ENCODE peak calls at places on chromosomes 2 and 18, in seven cellular contexts. J, O, X, Z, F, T and G are unnamed samples.

GRCh38 chr2:148577845-148578492 is 66.6 kb upstream of the EPC2 start:
- DNase-seq in O (no peak), Z (no peak), X (no peak), F (no peak), J (no peak), T (no peak), G (no peak)

GRCh38 chr2:231541605-231542509 is 11.6 kb upstream of the NMUR1 start:
- DNase-seq in X (no peak), T (no peak), O (no peak), F (no peak), Z (no peak), J (no peak), G (no peak)

GRCh38 chr2:163856941-163857340 is 121.1 kb upstream of the FIGN start:
- DNase-seq in F (no peak), Z (no peak), T (no peak), O (no peak), X (no peak), J (no peak), G (no peak)

GRCh38 chr18:56903686-56904085 is 243.2 kb upstream of the BOD1L2 start:
- DNase-seq in X (no peak), Z (no peak), T (no peak), J (no peak), F (no peak), O (no peak), G (no peak)

GRCh38 chr18:31684279-31685096 is at the start of gene B4GALT6:
- DNase-seq in Z (peak), J (no peak), X (peak), T (no peak), O (no peak), F (peak), G (peak)

GRCh38 chr2:173087214-173087581 is 11.6 kb downstream of the MAP3K20 start:
- DNase-seq in Z (no peak), T (no peak), J (no peak), O (no peak), F (no peak), X (no peak), G (no peak)

GRCh38 chr18:59993560-59993959 is 93.8 kb downstream of the PMAIP1 start:
- DNase-seq in X (no peak), F (peak), J (no peak), O (no peak), T (no peak), Z (no peak), G (peak)

GRCh38 chr2:191646612-191646902 is 31.4 kb upstream of the NABP1 start:
- DNase-seq in X (no peak), O (no peak), F (peak), J (no peak), T (no peak), Z (peak), G (peak)

GRCh38 chr18:46668694-46669093 is 11.7 kb upstream of the LOXHD1 start:
- DNase-seq in O (no peak), T (no peak), X (no peak), Z (no peak), F (no peak), J (no peak), G (no peak)

GRCh38 chr2:205053827-205054410 is 508.6 kb downstream of the PARD3B start:
- DNase-seq in X (no peak), Z (no peak), F (no peak), T (no peak), O (no peak), J (no peak), G (no peak)

GRCh38 chr18:74281011-74281638 is 10.6 kb downstream of the CYB5A start:
- DNase-seq in F (no peak), Z (no peak), T (no peak), O (no peak), J (no peak), X (no peak), G (no peak)

GRCh38 chr18:75377258-75377657 is 50.2 kb downstream of the SMIM21 start:
- DNase-seq in F (no peak), X (no peak), O (no peak), T (no peak), J (no peak), Z (no peak), G (no peak)

GRCh38 chr18:77101410-77102245 is 31.0 kb downstream of the MBP start:
- DNase-seq in O (peak), Z (peak), X (no peak), F (peak), J (peak), T (peak), G (peak)

GRCh38 chr2:134905168-134905567 is 13.5 kb upstream of the CCNT2 start:
- DNase-seq in Z (no peak), T (no peak), F (no peak), X (no peak), O (no peak), J (no peak), G (no peak)

GRCh38 chr18:13558132-13558531 is 168.2 kb downstream of the FAM210A start:
- DNase-seq in F (peak), O (no peak), J (no peak), T (no peak), X (peak), Z (peak), G (peak)

GRCh38 chr18:75475228-75475627 is 47.7 kb upstream of the SMIM21 start:
- DNase-seq in X (no peak), F (peak), Z (peak), O (peak), J (no peak), T (no peak), G (peak)

GRCh38 chr2:108535380-108535677 is 1.1 kb downstream of the LIMS1 start:
- DNase-seq in F (peak), X (no peak), J (no peak), T (no peak), O (no peak), Z (peak), G (no peak)

GRCh38 chr2:38065502-38066135 is 10.3 kb downstream of the CYP1B1 start:
- DNase-seq in O (no peak), Z (peak), X (no peak), T (no peak), J (no peak), F (no peak), G (no peak)

GRCh38 chr2:16625759-16626158 is 39.9 kb downstream of the CYRIA start:
- DNase-seq in O (no peak), J (no peak), X (no peak), F (no peak), Z (no peak), T (no peak), G (no peak)

GRCh38 chr18:28854964-28855363 is 678.0 kb upstream of the CDH2 start:
- DNase-seq in J (no peak), O (no peak), X (no peak), F (peak), T (no peak), Z (no peak), G (peak)

GRCh38 chr2:69830045-69830905 is 815 bp downstream of the GMCL1 start:
- DNase-seq in X (peak), J (peak), O (no peak), Z (peak), T (no peak), F (peak), G (peak)

GRCh38 chr18:12774982-12775381 is 72.1 kb downstream of the PSMG2 start:
- DNase-seq in T (no peak), O (no peak), Z (no peak), X (no peak), J (no peak), F (no peak), G (no peak)

GRCh38 chr2:15169326-15170038 is 391.7 kb downstream of the NBAS start:
- DNase-seq in O (peak), F (peak), Z (peak), T (no peak), X (no peak), J (no peak), G (peak)

GRCh38 chr2:38771632-38772031 is 6.4 kb upstream of the GEMIN6 start:
- DNase-seq in X (no peak), O (no peak), T (no peak), Z (no peak), J (no peak), F (no peak), G (peak)

GRCh38 chr2:6352906-6353515 is 512.7 kb downstream of the CMPK2 start:
- DNase-seq in X (peak), J (peak), F (no peak), T (peak), O (no peak), Z (peak), G (peak)

DNA sequence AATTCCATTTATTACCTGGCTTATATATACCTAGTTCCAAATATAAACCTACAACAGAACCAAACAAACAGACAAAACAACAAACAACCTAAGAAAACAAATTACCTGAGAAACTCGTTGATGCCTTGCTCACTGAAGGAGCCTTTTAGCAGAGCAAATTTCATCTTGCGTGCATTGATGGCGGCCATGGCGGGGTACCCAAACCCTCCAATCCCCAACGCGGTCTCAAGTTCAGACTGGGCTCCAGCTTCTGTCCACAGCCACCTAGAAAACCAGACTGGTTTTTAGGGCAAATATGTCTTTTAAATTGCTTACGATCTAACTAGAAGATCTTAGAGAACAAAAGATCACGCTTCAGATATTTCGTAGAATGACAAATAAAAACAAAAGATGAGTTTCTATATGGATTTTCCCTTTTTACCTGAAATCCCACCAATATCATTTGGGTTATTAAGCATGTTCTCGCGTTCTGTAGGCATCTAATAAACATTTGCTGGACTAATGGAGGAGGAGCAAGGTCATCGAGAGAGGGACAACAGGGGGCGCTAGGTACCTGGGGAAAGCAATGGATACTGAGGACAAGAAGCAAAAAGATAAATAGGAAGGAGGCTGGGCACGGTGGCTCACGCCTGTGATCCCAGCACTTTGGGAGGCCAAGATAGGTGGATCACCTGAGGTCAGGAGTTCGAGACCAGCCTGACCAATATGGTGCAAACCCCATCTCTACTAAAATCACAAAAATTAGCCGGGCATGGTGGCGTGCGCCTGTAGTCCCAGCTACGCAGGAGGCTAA is 25.2 kb downstream of the PDIA6 start:
- DNase-seq in O (no peak), Z (peak), J (no peak), F (no peak), T (no peak), X (no peak), G (peak)
- TF ChIP-seq CTCF in O (peak), Z (peak), J (peak), F (peak), T (no peak), X (no peak), G (peak)

DNA sequence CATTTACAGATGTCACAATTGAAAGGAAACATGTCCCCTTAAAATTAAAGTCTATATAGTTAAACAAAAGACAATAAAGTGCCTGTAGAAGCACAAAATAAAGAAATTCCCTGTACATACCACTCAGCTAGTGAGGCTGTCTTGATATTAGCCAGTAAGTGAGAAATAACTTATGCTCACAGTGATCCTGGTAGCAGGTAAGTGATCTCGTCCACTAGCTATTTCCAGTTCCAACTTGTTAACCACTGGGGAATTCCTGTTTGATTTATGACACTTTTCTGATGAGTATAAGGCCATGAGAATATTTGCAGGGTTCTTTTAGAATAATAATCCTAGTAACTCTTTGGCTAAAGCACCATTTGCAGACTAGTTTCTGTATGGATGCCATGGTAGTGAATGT is 127.9 kb upstream of the PGAP1 start:
- DNase-seq in Z (no peak), X (no peak), F (peak), J (no peak), T (no peak), O (no peak), G (peak)
- TF ChIP-seq CTCF in Z (no peak), X (no peak), F (no peak), J (no peak), T (no peak), O (no peak), G (no peak)

GRCh38 chr2:120108749-120109148 is 95.9 kb downstream of the EPB41L5 start:
- DNase-seq in X (no peak), T (no peak), F (peak), O (no peak), Z (peak), J (no peak), G (peak)

GRCh38 chr2:120110507-120110906 is 97.6 kb downstream of the EPB41L5 start:
- DNase-seq in F (no peak), T (no peak), Z (peak), O (no peak), X (no peak), J (no peak), G (no peak)

GRCh38 chr2:120108049-120108448 is 95.2 kb downstream of the EPB41L5 start:
- DNase-seq in Z (peak), X (no peak), J (peak), T (peak), F (peak), O (no peak), G (peak)

GRCh38 chr2:120110062-120110362 is 97.1 kb downstream of the EPB41L5 start:
- DNase-seq in F (no peak), J (no peak), O (no peak), T (no peak), Z (no peak), X (no peak), G (no peak)

GRCh38 chr2:120109186-120110061 is 96.5 kb downstream of the EPB41L5 start:
- DNase-seq in O (peak), Z (peak), J (no peak), T (no peak), X (no peak), F (peak), G (peak)
- TF ChIP-seq CTCF in O (peak), Z (peak), J (no peak), T (peak), X (no peak), F (peak), G (peak)

DNA sequence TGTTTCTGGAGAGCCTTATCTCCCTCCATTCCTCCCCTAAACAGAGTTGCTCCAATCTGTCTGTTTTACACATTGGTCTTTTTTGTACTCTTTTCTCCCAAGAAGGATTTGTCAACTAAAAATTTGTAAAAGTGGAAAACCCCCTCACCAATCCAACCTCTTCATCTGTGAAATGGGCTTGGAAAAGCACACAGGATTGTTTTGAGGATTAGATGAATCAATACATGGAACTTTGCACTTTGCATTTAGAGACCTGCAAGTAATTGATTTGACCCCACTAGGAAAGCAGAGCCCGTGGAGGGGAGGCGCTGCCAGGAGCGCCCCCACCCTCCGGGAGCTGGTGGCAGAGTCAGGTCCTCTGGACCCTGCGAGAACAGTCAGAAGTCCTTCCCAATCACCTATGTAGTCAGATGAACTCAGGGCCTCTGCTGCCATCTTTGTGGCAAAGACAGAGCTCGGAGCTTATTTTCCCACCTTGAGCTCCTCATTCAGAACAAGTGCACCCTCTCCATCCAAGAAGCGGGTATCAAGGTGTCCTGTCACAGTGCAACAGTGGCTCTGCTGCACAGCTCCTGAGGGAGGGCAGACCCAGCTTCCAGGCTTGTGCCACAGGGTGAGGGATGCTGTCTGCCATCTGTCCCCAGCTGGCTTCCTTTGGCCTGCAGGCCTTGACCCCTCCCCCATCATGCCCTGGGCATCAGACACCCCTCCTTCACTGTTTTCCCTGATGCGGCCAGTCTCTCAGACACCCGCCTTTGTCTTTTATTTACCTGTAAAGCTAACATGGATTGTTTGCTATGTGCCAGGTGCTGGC is 1.7 kb upstream of the TMEM185B start:
- DNase-seq in O (no peak), X (no peak), J (no peak), F (no peak), T (no peak), Z (no peak), G (no peak)
- TF ChIP-seq CTCF in O (no peak), X (no peak), J (no peak), F (no peak), T (no peak), Z (no peak), G (no peak)

DNA sequence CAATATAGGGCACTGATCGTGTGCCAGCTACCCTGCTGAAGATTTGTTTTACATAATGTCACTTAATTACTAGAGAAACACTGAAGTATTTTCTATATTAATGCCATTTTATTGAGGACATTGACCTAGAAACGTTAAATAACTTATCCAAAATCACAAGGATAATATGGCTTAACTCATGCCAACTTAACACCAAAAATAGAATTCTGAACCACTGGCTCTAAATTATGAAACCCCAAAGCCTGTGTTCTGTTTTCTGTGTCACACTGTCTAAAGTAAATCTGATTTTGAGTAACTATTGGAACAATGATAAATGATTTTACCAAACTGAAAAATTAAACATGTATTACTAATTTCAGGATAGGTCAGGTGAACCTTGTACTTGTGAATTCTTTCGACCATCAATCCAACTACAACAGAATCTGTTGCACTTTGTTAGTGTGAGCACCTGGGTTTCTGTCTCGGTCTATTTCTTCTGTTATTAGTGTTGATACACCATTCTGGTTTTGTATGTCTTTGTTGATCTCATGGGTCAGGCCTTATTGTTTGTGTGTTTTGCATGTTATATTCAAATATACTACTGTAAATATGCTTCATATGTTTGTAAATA is 48.2 kb upstream of the CCDC141 start:
- DNase-seq in O (no peak), X (no peak), T (no peak), J (no peak), Z (no peak), F (no peak), G (no peak)
- TF ChIP-seq CTCF in O (no peak), X (no peak), T (no peak), J (no peak), Z (no peak), F (no peak), G (no peak)

GRCh38 chr2:73920577-73921545 is 5.8 kb upstream of the DGUOK start:
- DNase-seq in T (no peak), X (no peak), J (peak), O (no peak), Z (peak), F (no peak), G (peak)
- TF ChIP-seq CTCF in T (no peak), X (no peak), J (peak), O (no peak), Z (peak), F (peak), G (peak)

DNA sequence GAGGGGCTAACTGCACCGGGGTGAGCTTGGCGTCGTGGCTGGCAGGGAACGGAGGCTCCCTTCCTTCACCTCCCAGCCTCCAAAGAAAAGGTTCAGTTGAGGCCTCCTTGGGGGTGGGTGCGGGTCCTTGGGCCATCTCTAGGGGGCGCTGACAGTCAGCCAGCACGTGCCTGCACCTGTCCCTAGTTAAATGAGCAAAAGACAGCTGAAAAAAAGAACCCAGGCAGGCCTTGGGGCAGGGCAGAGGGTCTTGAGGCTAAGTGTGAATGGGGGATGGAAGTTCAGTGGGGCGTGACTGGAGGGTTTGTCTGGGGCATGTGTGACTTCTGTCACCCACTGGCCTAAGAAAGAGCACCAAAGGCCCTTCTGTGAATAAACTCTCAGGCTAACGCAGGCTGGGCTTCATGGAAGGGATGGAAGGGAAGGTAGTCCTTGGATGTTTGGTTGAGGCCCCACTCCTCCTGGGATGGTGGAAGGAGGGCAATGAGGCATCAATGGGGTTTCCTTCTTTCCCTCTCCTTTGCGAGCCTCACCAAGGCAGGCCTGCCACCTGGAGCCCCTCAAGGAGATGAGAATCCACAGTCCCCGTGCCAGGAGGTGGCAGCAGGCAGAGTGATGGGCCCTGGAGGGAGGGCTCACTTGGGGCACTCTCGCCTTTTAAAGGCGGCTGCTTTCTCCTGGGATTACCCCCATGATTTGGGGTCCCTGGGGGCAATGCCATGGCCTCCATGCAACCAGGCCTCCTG is 56.2 kb downstream of the ZFP36L2 start:
- DNase-seq in X (no peak), F (no peak), O (no peak), T (no peak), J (peak), Z (peak), G (no peak)
- TF ChIP-seq CTCF in X (peak), F (peak), O (peak), T (peak), J (peak), Z (peak), G (peak)

GRCh38 chr2:223601932-223602676 is at the start of gene SCG2:
- DNase-seq in Z (peak), X (peak), T (peak), O (peak), F (peak), J (peak), G (peak)
- TF ChIP-seq CTCF in Z (peak), X (peak), T (no peak), O (peak), F (peak), J (peak), G (peak)